ENCODE peak calls at places on chromosomes 11 and 22, in five cellular contexts. C, F, G, N and H are unnamed samples.

GRCh38 chr22:47193606-47194316 is 431.3 kb downstream of the TBC1D22A start:
- DNase-seq in C (no peak), F (peak), G (no peak), N (no peak), H (no peak)

GRCh38 chr11:61607920-61608599 is 27.2 kb upstream of the SYT7 start:
- DNase-seq in C (no peak), F (no peak), G (no peak), N (no peak), H (no peak)

GRCh38 chr22:39933741-39934140 is 26.5 kb upstream of the TMA7B start:
- DNase-seq in C (no peak), F (no peak), G (no peak), N (no peak), H (no peak)

GRCh38 chr11:64234840-64235379 is 526 bp downstream of the VEGFB start:
- DNase-seq in C (no peak), F (no peak), G (no peak), N (peak), H (peak)

GRCh38 chr11:62705401-62705800 is 1.8 kb downstream of the BSCL2 start:
- DNase-seq in C (no peak), F (no peak), G (no peak), N (no peak), H (no peak)

GRCh38 chr11:125374398-125374797 is 121.7 kb downstream of the FEZ1 start:
- DNase-seq in C (no peak), F (no peak), G (no peak), N (no peak), H (no peak)

GRCh38 chr22:32916025-32916424 is 114.5 kb downstream of the TIMP3 start:
- DNase-seq in C (no peak), F (no peak), G (no peak), N (no peak), H (no peak)

GRCh38 chr11:115643491-115643995 is 139.3 kb upstream of the CADM1 start:
- DNase-seq in C (no peak), F (no peak), G (no peak), N (no peak), H (no peak)

GRCh38 chr22:17903564-17904295 is 120.6 kb downstream of the MICAL3 start:
- DNase-seq in C (no peak), F (no peak), G (no peak), N (peak), H (no peak)

GRCh38 chr11:908273-908672 is 2.3 kb downstream of the CHID1 start:
- DNase-seq in C (no peak), F (no peak), G (no peak), N (no peak), H (no peak)

GRCh38 chr11:73193251-73194033 is 24.6 kb upstream of the P2RY2 start:
- DNase-seq in C (no peak), F (no peak), G (no peak), N (peak), H (no peak)

GRCh38 chr11:36196476-36197099 is 92.6 kb downstream of the COMMD9 start:
- DNase-seq in C (no peak), F (peak), G (peak), N (no peak), H (no peak)

GRCh38 chr11:12764187-12764914 is 90.1 kb downstream of the TEAD1 start:
- DNase-seq in C (no peak), F (no peak), G (no peak), N (no peak), H (no peak)

GRCh38 chr11:942853-943252 is 17.2 kb downstream of the AP2A2 start:
- DNase-seq in C (no peak), F (no peak), G (peak), N (no peak), H (no peak)

GRCh38 chr22:39251762-39252460 is 7.1 kb upstream of the PDGFB start:
- DNase-seq in C (no peak), F (no peak), G (no peak), N (no peak), H (no peak)

GRCh38 chr22:27597703-27598444 is 203.7 kb downstream of the MN1 start:
- DNase-seq in C (no peak), F (no peak), G (no peak), N (no peak), H (no peak)

GRCh38 chr11:107446822-107447431 is 10.7 kb downstream of the CWF19L2 start:
- DNase-seq in C (no peak), F (no peak), G (no peak), N (no peak), H (no peak)

GRCh38 chr11:124841765-124842700 is 23.2 kb upstream of the ROBO3 start:
- DNase-seq in C (no peak), F (no peak), G (no peak), N (no peak), H (no peak)

GRCh38 chr11:132576706-132577105 is 955.6 kb downstream of the OPCML start:
- DNase-seq in C (peak), F (no peak), G (peak), N (peak), H (no peak)

GRCh38 chr11:77047007-77047927 is 13.1 kb downstream of the B3GNT6 start:
- DNase-seq in C (peak), F (peak), G (peak), N (peak), H (peak)

GRCh38 chr11:32489464-32489863 is 54.1 kb upstream of the WT1 start:
- DNase-seq in C (no peak), F (no peak), G (no peak), N (peak), H (peak)
- TF ChIP-seq CTCF in C (no peak), F (no peak), G (no peak), N (no peak), H (peak)

GRCh38 chr11:86151188-86152005 is 82.5 kb upstream of the PICALM start:
- DNase-seq in C (no peak), F (peak), G (no peak), N (no peak), H (peak)

GRCh38 chr11:86152006-86152862 is 83.3 kb upstream of the PICALM start:
- DNase-seq in C (no peak), F (no peak), G (no peak), N (no peak), H (no peak)

GRCh38 chr11:86153439-86153838 is 84.6 kb upstream of the PICALM start:
- DNase-seq in C (no peak), F (no peak), G (no peak), N (no peak), H (no peak)

GRCh38 chr11:86150826-86151187 is 81.9 kb upstream of the PICALM start:
- DNase-seq in C (no peak), F (no peak), G (no peak), N (no peak), H (no peak)

GRCh38 chr11:86152901-86153300 is 84.0 kb upstream of the PICALM start:
- DNase-seq in C (no peak), F (no peak), G (no peak), N (no peak), H (no peak)
- TF ChIP-seq CTCF in C (no peak), F (no peak), G (no peak), N (no peak), H (no peak)

DNA sequence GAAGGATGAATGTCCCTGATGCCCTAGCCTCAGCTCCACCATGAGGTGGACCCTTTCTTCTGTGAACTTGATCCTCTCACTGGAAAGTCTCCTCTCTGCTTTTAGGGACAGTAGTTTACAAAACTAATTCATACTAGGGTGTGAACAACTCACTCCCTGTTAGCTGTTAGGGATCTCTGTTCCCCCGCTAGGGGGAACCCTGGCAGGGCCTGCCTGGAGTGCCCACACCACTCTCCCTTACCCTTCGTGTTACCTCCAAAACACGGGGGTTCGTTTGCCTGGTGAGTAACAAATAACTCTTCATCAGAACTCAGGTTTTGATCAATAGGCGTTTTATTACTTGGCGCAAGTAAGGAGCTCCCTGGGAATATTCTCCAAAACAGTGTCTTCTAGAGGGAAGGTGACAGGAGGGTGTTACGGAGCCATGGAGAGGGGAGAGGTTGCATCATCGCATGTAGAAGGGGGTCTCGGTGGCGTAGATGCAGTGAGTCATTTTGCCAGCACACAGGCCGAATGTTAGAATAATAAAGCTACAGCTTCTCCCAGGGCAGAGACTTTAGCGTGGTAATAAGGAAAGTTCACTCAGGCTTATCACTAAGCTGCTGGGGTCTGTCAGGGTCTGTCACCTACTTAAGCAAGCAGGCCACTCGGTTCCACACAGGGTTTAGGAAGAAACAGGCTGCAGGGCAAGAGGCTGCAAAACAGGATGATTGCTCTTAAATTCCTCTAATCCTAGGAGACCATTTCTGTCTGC is 45.8 kb downstream of the C11orf96 start:
- DNase-seq in C (no peak), F (no peak), G (peak), N (no peak), H (no peak)
- TF ChIP-seq CTCF in C (no peak), F (no peak), G (peak), N (no peak), H (no peak)

GRCh38 chr11:119722281-119722794 is 6.7 kb downstream of the NECTIN1 start:
- DNase-seq in C (no peak), F (no peak), G (no peak), N (peak), H (no peak)
- TF ChIP-seq CTCF in C (no peak), F (no peak), G (no peak), N (no peak), H (no peak)

GRCh38 chr22:23240639-23241389 is 60.5 kb downstream of the BCR start:
- DNase-seq in C (no peak), F (no peak), G (no peak), N (peak), H (no peak)
- TF ChIP-seq CTCF in C (peak), F (no peak), G (peak), N (no peak), H (no peak)

DNA sequence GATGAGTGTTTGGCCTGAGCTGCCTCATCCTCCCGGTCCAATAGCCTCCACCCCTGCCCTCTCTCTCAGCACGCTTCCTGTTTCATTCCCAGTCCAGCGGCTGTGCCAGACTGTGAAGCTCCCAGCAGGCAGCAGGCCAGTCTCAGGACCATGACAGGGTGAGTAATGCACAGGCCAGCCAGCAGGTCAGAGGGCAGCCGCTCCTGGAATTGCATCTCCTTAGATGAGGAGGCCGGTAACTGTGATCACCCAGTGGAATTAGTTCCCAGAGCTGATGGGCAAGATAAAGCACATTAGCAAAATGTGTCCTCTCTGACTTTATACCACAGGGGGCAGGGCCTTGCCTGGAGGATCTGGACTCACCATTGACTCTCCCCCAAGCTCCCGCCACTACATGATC is 251.2 kb downstream of the ETS1 start:
- DNase-seq in C (peak), F (no peak), G (peak), N (no peak), H (peak)
- TF ChIP-seq CTCF in C (no peak), F (no peak), G (no peak), N (no peak), H (no peak)